ENCODE peak calls at places on chromosomes 13 and 19, in nine cellular contexts. S is upper lobe of right lung; M is GM04504; X is bronchial epithelial cell; Q is cerebellar cortex; T is tibial artery; H is stimulated activated CD8-positive, alpha-beta memory T cell treated with anti-CD3 and anti-CD28 coated beads, Interleukin-15, amount 100 ng/mL, for 24 hours; G is choroid plexus epithelial cell; Z is omental fat pad. I is an unnamed sample.

GRCh38 chr19:6678690-6679109 is 8.7 kb upstream of the TNFSF14 start:
- DNase-seq in Z (no peak), M (no peak), T (no peak), X (peak), H (no peak), Q (no peak), G (peak), S (no peak), I (no peak)

GRCh38 chr19:39402417-39403297 is 4.0 kb upstream of the ZFP36 start:
- DNase-seq in X (peak), S (peak), M (peak), T (peak), H (peak), Z (peak), Q (peak), G (peak), I (peak)

GRCh38 chr13:42574435-42575311 is 721 bp downstream of the TNFSF11 start:
- DNase-seq in S (no peak), G (peak), T (no peak), Z (no peak), H (peak), M (no peak), X (peak), Q (no peak), I (no peak)

GRCh38 chr13:33797622-33798021 is 20.3 kb upstream of the RFC3 start:
- DNase-seq in G (peak), T (no peak), M (no peak), Z (no peak), Q (peak), X (no peak), S (no peak), H (no peak), I (no peak)

GRCh38 chr13:113864303-113864890 is 521 bp upstream of the GAS6 start:
- DNase-seq in M (no peak), G (no peak), X (peak), H (no peak), T (no peak), Q (peak), S (no peak), Z (no peak), I (no peak)

GRCh38 chr13:112748947-112749346 is 59.1 kb downstream of the ATP11A start:
- DNase-seq in M (no peak), G (no peak), T (peak), Q (peak), S (peak), X (no peak), Z (no peak), H (no peak), I (no peak)

GRCh38 chr19:11617207-11618062 is 20.2 kb downstream of the ZNF627 start:
- DNase-seq in S (no peak), H (no peak), M (no peak), T (no peak), Q (no peak), G (no peak), X (no peak), Z (no peak), I (no peak)

GRCh38 chr13:42615691-42616090 is 41.7 kb downstream of the TNFSF11 start:
- DNase-seq in S (no peak), M (no peak), Z (no peak), H (no peak), Q (no peak), T (no peak), X (peak), G (peak), I (no peak)

GRCh38 chr19:28917661-28918060 is 295.3 kb downstream of the UQCRFS1 start:
- DNase-seq in G (no peak), H (no peak), X (no peak), T (no peak), Q (no peak), M (no peak), Z (no peak), S (no peak), I (no peak)

GRCh38 chr13:111531505-111531904 is 211.1 kb downstream of the TEX29 start:
- DNase-seq in T (no peak), X (peak), Q (peak), G (peak), H (no peak), S (no peak), Z (no peak), M (no peak), I (no peak)

GRCh38 chr13:78881746-78882145 is 222.8 kb upstream of the OBI1 start:
- DNase-seq in T (no peak), M (no peak), Z (no peak), Q (no peak), H (no peak), S (no peak), G (no peak), X (no peak), I (no peak)

GRCh38 chr13:80341771-80342271 is 895 bp upstream of the SPRY2 start:
- DNase-seq in X (peak), T (peak), G (peak), S (peak), Q (peak), Z (no peak), M (no peak), H (no peak), I (no peak)

GRCh38 chr13:109680288-109680687 is 106.1 kb downstream of the IRS2 start:
- DNase-seq in G (no peak), M (no peak), S (no peak), X (no peak), Q (no peak), T (no peak), H (no peak), Z (no peak), I (no peak)

GRCh38 chr13:69912576-69913074 is 195.0 kb upstream of the ATXN8OS start:
- DNase-seq in M (no peak), G (no peak), T (no peak), Q (no peak), S (no peak), H (no peak), Z (no peak), X (no peak), I (no peak)

GRCh38 chr13:113616281-113616906 is 31.8 kb downstream of the TFDP1 start:
- DNase-seq in G (peak), Q (no peak), Z (no peak), S (no peak), H (no peak), M (no peak), X (peak), T (no peak), I (no peak)

GRCh38 chr19:29162694-29163093 is 50.3 kb downstream of the UQCRFS1 start:
- DNase-seq in M (no peak), G (no peak), X (no peak), T (no peak), H (no peak), Q (no peak), Z (no peak), S (no peak), I (no peak)

GRCh38 chr19:46081928-46082727 is 41.3 kb upstream of the IGFL4 start:
- DNase-seq in H (no peak), Q (peak), Z (no peak), T (no peak), X (peak), M (peak), G (peak), S (no peak), I (no peak)

GRCh38 chr19:10812902-10813404 is 23.1 kb downstream of the TMED1 start:
- DNase-seq in M (peak), X (peak), Z (no peak), Q (no peak), G (peak), S (no peak), T (peak), H (no peak), I (peak)

GRCh38 chr19:2087621-2088100 is 8.5 kb downstream of the MOB3A start:
- DNase-seq in G (no peak), Q (no peak), T (peak), X (no peak), H (no peak), M (no peak), S (no peak), Z (no peak), I (no peak)

GRCh38 chr13:79311456-79311855 is 94.6 kb downstream of the RBM26 start:
- DNase-seq in M (no peak), T (no peak), Z (no peak), H (no peak), G (peak), S (no peak), Q (no peak), X (no peak), I (no peak)

GRCh38 chr13:79593611-79594275 is 112.8 kb downstream of the NDFIP2 start:
- DNase-seq in S (no peak), M (peak), Z (no peak), G (peak), Q (no peak), H (no peak), X (peak), T (no peak), I (no peak)

GRCh38 chr19:39539165-39539518 is 819 bp downstream of the EID2 start:
- DNase-seq in G (no peak), H (no peak), Q (no peak), Z (no peak), S (no peak), X (peak), M (no peak), T (no peak), I (no peak)

GRCh38 chr19:11446652-11447301 is 11.3 kb downstream of the PRKCSH start:
- DNase-seq in H (no peak), M (no peak), Q (peak), T (peak), X (no peak), S (peak), Z (no peak), G (peak), I (no peak)

GRCh38 chr19:40225440-40226305 is 816 bp downstream of the CCNP start:
- DNase-seq in H (no peak), S (no peak), M (no peak), Q (peak), T (no peak), X (peak), Z (no peak), G (peak), I (no peak)

GRCh38 chr13:22161871-22162270 is 491.0 kb downstream of the FGF9 start:
- DNase-seq in X (no peak), G (no peak), S (no peak), H (no peak), T (no peak), Q (no peak), M (no peak), Z (no peak), I (no peak)

GRCh38 chr13:51342706-51343105 is 3.2 kb downstream of the SERPINE3 start:
- DNase-seq in X (peak), H (no peak), Z (no peak), M (peak), Q (no peak), T (no peak), S (no peak), G (peak), I (no peak)

GRCh38 chr13:106599875-106600797 is 32.2 kb upstream of the ARGLU1 start:
- DNase-seq in G (peak), M (peak), Z (no peak), Q (no peak), H (no peak), X (no peak), T (no peak), S (no peak), I (no peak)

GRCh38 chr19:18967358-18968146 is 26.5 kb upstream of the HOMER3 start:
- DNase-seq in S (peak), Z (peak), T (peak), X (peak), M (peak), Q (no peak), G (peak), H (no peak), I (peak)

GRCh38 chr13:30829145-30829544 is 76.9 kb upstream of the MEDAG start:
- DNase-seq in X (peak), H (no peak), G (peak), T (no peak), Q (no peak), S (no peak), M (no peak), Z (no peak), I (no peak)

GRCh38 chr13:94705081-94705751 is 7.1 kb downstream of the SOX21 start:
- DNase-seq in Q (no peak), M (no peak), Z (no peak), T (no peak), X (no peak), S (no peak), G (peak), H (no peak), I (no peak)

I was measured in thoracic aorta.